ENCODE peak calls at places on chromosomes 12 and 14, in six cellular contexts. K is astrocyte of the cerebellum; A is mucosa of descending colon; D is CD8-positive, alpha-beta T cell; O is epithelial cell of esophagus; S is adipocyte. Q is an unnamed sample.
A peak's percentile ranks its signal among the peaks of the same experiment; 100 is the strongest.

GRCh38 chr14:102973706-102974280 is 51.3 kb downstream of the AMN start:
- DNase-seq in K (no peak), A (no peak), D (no peak), O (no peak), S (no peak), Q (no peak)

GRCh38 chr14:105532735-105533141 is 6.4 kb downstream of the TMEM121 start:
- DNase-seq in K (no peak), A (no peak), D (no peak), O (no peak), S (peak; percentile 30), Q (peak; percentile 22)

GRCh38 chr14:83140756-83141155 is 1607.1 kb upstream of the SEL1L start:
- DNase-seq in K (no peak), A (no peak), D (no peak), O (no peak), S (no peak), Q (no peak)

GRCh38 chr12:90909069-90909676 is 45.8 kb downstream of the CCER1 start:
- DNase-seq in K (peak; percentile 31), A (peak; percentile 29), D (no peak), O (peak; percentile 59), S (peak; percentile 72), Q (peak; percentile 73)

GRCh38 chr12:91204416-91204815 is 21.8 kb upstream of the DCN start:
- DNase-seq in K (no peak), A (no peak), D (no peak), O (no peak), S (no peak), Q (peak; percentile 50)

GRCh38 chr12:63915105-63915830 is 70.8 kb downstream of the SRGAP1 start:
- DNase-seq in K (no peak), A (no peak), D (no peak), O (peak; percentile 55), S (peak; percentile 51), Q (peak; percentile 78)

GRCh38 chr14:95300697-95301526 is 18.8 kb downstream of the CLMN start:
- DNase-seq in K (no peak), A (no peak), D (no peak), O (no peak), S (no peak), Q (no peak)

GRCh38 chr14:100688598-100689499 is 37.8 kb upstream of the DLK1 start:
- DNase-seq in K (peak; percentile 59), A (no peak), D (no peak), O (peak; percentile 76), S (peak; percentile 80), Q (peak; percentile 76)

GRCh38 chr12:69238589-69239285 is 632 bp upstream of the CPSF6 start:
- DNase-seq in K (no peak), A (no peak), D (no peak), O (no peak), S (no peak), Q (no peak)

GRCh38 chr12:94427520-94428381 is 31.9 kb downstream of the CEP83 start:
- DNase-seq in K (peak; percentile 85), A (peak; percentile 42), D (no peak), O (no peak), S (peak; percentile 88), Q (peak; percentile 78)
- H3K4me3 ChIP-seq in K (no peak overlapping the region), A (no peak overlapping the region), D (no peak overlapping the region), O (no peak overlapping the region), S (peak overlapping the region; percentile 5), Q (no peak overlapping the region)

DNA sequence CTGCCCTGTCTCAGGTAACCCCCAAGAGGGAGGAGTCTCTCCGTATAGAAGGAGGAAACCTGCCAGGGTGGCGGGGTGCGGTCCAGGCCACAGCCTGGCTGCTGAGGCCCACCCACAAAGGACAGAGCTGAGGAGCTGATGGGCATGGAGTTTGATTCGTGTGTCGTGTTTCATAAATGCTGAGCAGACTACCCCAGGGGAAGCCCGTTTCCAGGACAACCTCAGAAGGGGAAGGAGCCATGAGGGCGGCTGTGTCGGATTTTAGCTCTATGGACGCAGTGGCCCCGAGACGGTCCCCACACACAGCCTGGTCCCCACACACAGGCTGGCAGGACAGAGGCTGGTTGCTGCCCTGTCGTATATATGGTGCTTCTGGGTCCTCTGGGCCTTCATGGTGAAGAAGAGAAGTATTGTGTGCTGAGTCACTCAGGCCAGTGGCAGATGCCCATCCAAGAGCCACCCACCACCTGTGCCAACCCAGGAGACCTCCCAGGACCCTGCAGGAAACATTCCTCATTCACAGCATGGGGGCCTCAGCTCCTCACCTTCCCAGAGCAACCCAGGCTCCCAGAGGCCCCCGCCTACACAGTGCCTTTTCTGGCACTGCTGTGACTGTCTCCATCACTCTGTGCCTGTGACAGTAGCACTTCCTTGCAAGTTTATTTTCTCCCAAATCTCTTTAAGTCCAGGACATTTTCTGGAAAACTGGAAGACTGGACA is 63.1 kb upstream of the RIN3 start:
- DNase-seq in K (no peak), A (no peak), D (no peak), O (no peak), S (no peak), Q (no peak)
- H3K4me3 ChIP-seq in K (no peak overlapping the region), A (no peak overlapping the region), D (no peak overlapping the region), O (no peak overlapping the region), S (no peak overlapping the region), Q (no peak overlapping the region)

GRCh38 chr12:31903025-31903424 is 56.2 kb upstream of the RESF1 start:
- DNase-seq in K (no peak), A (no peak), D (no peak), O (no peak), S (no peak), Q (no peak)
- H3K4me3 ChIP-seq in K (no peak overlapping the region), A (no peak overlapping the region), D (no peak overlapping the region), O (no peak overlapping the region), S (no peak overlapping the region), Q (no peak overlapping the region)

GRCh38 chr12:40106655-40107054 is 774 bp upstream of the SLC2A13 start:
- DNase-seq in K (no peak), A (no peak), D (no peak), O (no peak), S (no peak), Q (no peak)
- H3K4me3 ChIP-seq in K (no peak overlapping the region), A (no peak overlapping the region), D (peak overlapping the region; percentile 54), O (no peak overlapping the region), S (peak overlapping the region; percentile 86), Q (peak overlapping the region; percentile 47)

GRCh38 chr12:9118161-9118560 is 2.4 kb upstream of the A2M start:
- DNase-seq in K (no peak), A (no peak), D (no peak), O (peak; percentile 19), S (no peak), Q (peak; percentile 13)
- H3K4me3 ChIP-seq in K (no peak overlapping the region), A (no peak overlapping the region), D (no peak overlapping the region), O (no peak overlapping the region), S (no peak overlapping the region), Q (no peak overlapping the region)

DNA sequence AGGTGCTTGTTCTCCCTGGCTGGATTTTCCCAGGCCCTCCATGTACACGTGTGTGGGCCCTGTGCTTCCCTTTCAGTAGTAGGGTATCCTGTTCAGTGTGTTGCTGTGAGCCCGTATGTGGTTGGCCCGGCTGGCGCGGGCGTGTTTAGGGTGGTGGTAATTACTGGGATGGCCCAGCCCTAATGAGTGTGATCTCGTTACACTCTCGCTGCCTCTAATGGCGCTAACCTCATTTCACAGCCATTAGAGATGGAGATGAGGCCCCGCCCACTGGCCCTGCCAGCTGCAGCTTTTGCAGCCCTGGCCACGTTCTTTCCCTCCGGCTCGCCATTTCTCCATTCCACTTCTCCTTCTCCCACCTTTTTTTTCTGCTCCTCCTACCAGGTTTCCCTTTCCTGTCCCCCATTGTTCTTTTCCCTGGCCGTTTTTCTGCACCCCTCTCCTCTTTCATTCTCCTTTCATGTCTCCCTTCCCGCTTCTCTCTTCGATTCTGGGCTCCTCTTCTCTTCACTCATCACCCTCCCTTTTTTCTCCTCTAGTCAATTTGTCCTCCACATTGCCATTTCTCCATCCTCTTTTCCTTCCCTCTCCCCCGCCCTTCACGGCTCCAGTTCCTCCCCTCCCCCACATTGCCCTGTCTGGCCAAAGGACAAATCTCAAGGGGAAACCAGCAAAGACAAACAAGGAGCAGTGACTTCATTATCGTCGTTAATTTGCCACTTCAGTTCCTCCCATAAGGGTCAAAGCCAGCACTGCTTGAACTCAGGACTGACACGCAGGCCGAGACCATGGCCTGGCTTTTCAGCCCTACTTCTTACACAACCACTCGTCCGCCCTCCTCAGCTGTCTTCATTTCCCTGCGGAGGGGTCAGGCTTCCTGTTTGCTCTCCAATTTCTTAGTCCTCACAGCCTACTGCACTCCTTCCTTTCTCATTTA is 6.8 kb downstream of the ZFHX2 start:
- DNase-seq in K (no peak), A (peak; percentile 69), D (no peak), O (peak; percentile 11), S (no peak), Q (no peak)
- H3K4me3 ChIP-seq in K (no peak overlapping the region), A (no peak overlapping the region), D (no peak overlapping the region), O (no peak overlapping the region), S (no peak overlapping the region), Q (no peak overlapping the region)

Q was measured in fibroblast of mammary gland.